ENCODE peak calls at places on chromosomes 4 and X, in nine cellular contexts. S is cardiac fibroblast; Q is dorsolateral prefrontal cortex; N is glutamatergic neuron; M is lower leg skin; D is AG04450; Y is activated CD8-positive, alpha-beta T cell treated with anti-CD3 and anti-CD28 coated beads for 36 hours; R is K562; P is nephron progenitor cell. X is an unnamed sample.

GRCh38 chr4:74873545-74874295 is 59.2 kb upstream of the PARM1 start:
- DNase-seq in S (no peak), Q (no peak), N (no peak), M (no peak), D (no peak), Y (no peak), R (no peak), P (no peak), X (no peak)

GRCh38 chrX:104343408-104344129 is 88.8 kb upstream of the ESX1 start:
- DNase-seq in S (peak; percentile 85), Q (no peak), N (peak; percentile 19), M (no peak), D (no peak), Y (peak; percentile 59), R (peak; percentile 23), P (peak; percentile 34), X (no peak)

GRCh38 chr4:173499568-173500535 is 30.2 kb downstream of the HAND2 start:
- DNase-seq in S (no peak), Q (no peak), N (no peak), M (no peak), D (no peak), Y (no peak), R (no peak), P (no peak), X (no peak)

GRCh38 chr4:185182196-185182595 is 21.6 kb downstream of the CFAP97 start:
- DNase-seq in S (no peak), Q (no peak), N (no peak), M (no peak), D (no peak), Y (no peak), R (no peak), P (no peak), X (no peak)

GRCh38 chr4:5710065-5710961 is 688 bp upstream of the EVC start:
- DNase-seq in S (peak; percentile 53), Q (no peak), N (no peak), M (peak; percentile 76), D (no peak), Y (no peak), R (no peak), P (no peak), X (no peak)

GRCh38 chrX:100512471-100512870 is 72.3 kb upstream of the TNMD start:
- DNase-seq in S (peak; percentile 12), Q (no peak), N (no peak), M (no peak), D (no peak), Y (no peak), R (peak; percentile 6), P (no peak), X (no peak)

GRCh38 chrX:155070663-155070974 is 317 bp downstream of the CMC4 start:
- DNase-seq in S (no peak), Q (no peak), N (no peak), M (no peak), D (no peak), Y (no peak), R (no peak), P (no peak), X (no peak)

GRCh38 chrX:46260502-46260901 is 284.7 kb downstream of the ZNF674 start:
- DNase-seq in S (no peak), Q (no peak), N (no peak), M (no peak), D (no peak), Y (no peak), R (no peak), P (no peak), X (no peak)

GRCh38 chr4:123599920-123600394 is 203.4 kb downstream of the SPRY1 start:
- DNase-seq in S (peak; percentile 91), Q (peak; percentile 47), N (peak; percentile 38), M (peak; percentile 94), D (no peak), Y (peak; percentile 82), R (peak; percentile 41), P (peak; percentile 24), X (no peak)

GRCh38 chr4:100062921-100063320 is 112.8 kb upstream of the H2AZ1 start:
- DNase-seq in S (peak; percentile 40), Q (no peak), N (no peak), M (no peak), D (no peak), Y (no peak), R (no peak), P (no peak), X (no peak)

GRCh38 chrX:74449937-74450330 is 28.6 kb downstream of the SLC16A2 start:
- DNase-seq in S (peak; percentile 71), Q (no peak), N (no peak), M (no peak), D (no peak), Y (no peak), R (no peak), P (no peak), X (no peak)

GRCh38 chr4:144782345-144782744 is 136.4 kb downstream of the HHIP start:
- DNase-seq in S (no peak), Q (no peak), N (no peak), M (no peak), D (no peak), Y (no peak), R (no peak), P (no peak), X (no peak)

DNA sequence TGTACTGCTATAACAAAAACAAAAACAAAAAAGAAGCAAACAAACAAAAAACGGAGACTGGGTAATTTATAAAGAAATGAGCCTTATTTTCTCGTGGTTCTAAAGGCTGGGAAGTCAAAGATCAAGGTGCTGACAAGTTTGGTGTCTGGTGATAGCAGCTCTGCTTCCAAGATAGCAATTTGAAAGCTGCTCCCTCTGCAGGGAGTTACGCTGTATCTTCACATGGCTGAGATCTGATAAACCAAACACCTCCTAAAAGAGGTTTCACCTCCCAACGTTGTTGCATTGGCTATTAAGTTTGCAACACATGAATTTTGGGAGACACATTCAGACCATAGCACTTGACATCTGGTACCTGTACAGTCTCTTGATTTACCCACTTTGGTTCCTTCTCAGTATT is 854.2 kb downstream of the CENPC start:
- DNase-seq in S (no peak), Q (no peak), N (no peak), M (no peak), D (no peak), Y (no peak), R (no peak), P (no peak), X (no peak)
- TF ChIP-seq CTCF in S (no peak), Q (no peak), N (no peak), M (no peak), D (no peak), Y (no peak), R (no peak), P (no peak), X (no peak)

GRCh38 chr4:156293657-156294297 is 340.1 kb upstream of the CTSO start:
- DNase-seq in S (peak; percentile 95), Q (no peak), N (no peak), M (no peak), D (peak; percentile 70), Y (no peak), R (no peak), P (no peak), X (no peak)

GRCh38 chr4:156295676-156296075 is 342.0 kb upstream of the CTSO start:
- DNase-seq in S (peak; percentile 45), Q (no peak), N (no peak), M (no peak), D (no peak), Y (no peak), R (no peak), P (no peak), X (no peak)

GRCh38 chr4:156291317-156291716 is 337.7 kb upstream of the CTSO start:
- DNase-seq in S (peak; percentile 60), Q (no peak), N (no peak), M (no peak), D (peak; percentile 3), Y (no peak), R (no peak), P (no peak), X (no peak)

GRCh38 chr4:156298230-156298629 is 344.6 kb upstream of the CTSO start:
- DNase-seq in S (peak; percentile 94), Q (no peak), N (peak; percentile 50), M (no peak), D (peak; percentile 85), Y (no peak), R (no peak), P (no peak), X (no peak)

DNA sequence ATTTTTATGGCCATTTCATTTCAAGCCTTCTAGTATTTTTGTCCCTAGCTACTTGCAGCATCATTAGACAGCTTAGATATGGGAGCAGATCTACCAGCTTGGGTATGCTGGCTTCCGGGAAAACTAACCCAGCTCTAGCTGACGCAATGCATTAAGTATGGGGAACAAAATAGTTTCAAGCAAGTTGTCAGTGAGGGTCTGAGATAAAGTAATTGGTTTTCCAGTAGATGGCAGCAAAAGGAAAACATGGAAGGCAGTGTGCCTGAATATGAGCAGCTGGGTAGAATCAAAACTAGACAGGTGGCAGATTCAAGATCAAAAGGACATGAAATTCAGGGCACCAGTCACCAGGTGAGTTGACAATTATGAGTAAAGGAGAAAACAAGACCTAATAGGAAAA is 340.9 kb upstream of the CTSO start:
- DNase-seq in S (peak; percentile 95), Q (no peak), N (no peak), M (no peak), D (peak; percentile 36), Y (no peak), R (no peak), P (no peak), X (no peak)
- TF ChIP-seq CTCF in S (peak; percentile 37), Q (peak; percentile 48), N (no peak), M (no peak), D (peak; percentile 49), Y (no peak), R (no peak), P (peak; percentile 18), X (peak; percentile 81)

GRCh38 chr4:151743894-151744293 is 16.9 kb downstream of the GATB start:
- DNase-seq in S (no peak), Q (no peak), N (no peak), M (no peak), D (no peak), Y (no peak), R (no peak), P (no peak), X (no peak)

GRCh38 chr4:151743128-151743854 is 17.5 kb downstream of the GATB start:
- DNase-seq in S (no peak), Q (no peak), N (no peak), M (no peak), D (no peak), Y (no peak), R (no peak), P (no peak), X (no peak)

GRCh38 chr4:151739118-151739517 is 21.7 kb downstream of the GATB start:
- DNase-seq in S (no peak), Q (no peak), N (no peak), M (no peak), D (no peak), Y (no peak), R (no peak), P (no peak), X (no peak)

GRCh38 chr4:151736367-151736766 is 24.4 kb downstream of the GATB start:
- DNase-seq in S (no peak), Q (no peak), N (no peak), M (no peak), D (no peak), Y (no peak), R (no peak), P (no peak), X (no peak)

GRCh38 chr4:151738706-151739105 is 22.1 kb downstream of the GATB start:
- DNase-seq in S (no peak), Q (no peak), N (no peak), M (no peak), D (no peak), Y (no peak), R (no peak), P (no peak), X (no peak)
- TF ChIP-seq CTCF in S (no peak), Q (no peak), N (no peak), M (no peak), D (no peak), Y (no peak), R (no peak), P (no peak), X (no peak)

GRCh38 chr4:70559216-70559830 is 32.7 kb upstream of the AMBN start:
- DNase-seq in S (peak; percentile 71), Q (no peak), N (peak; percentile 54), M (no peak), D (no peak), Y (peak; percentile 62), R (peak; percentile 44), P (peak; percentile 59), X (no peak)
- TF ChIP-seq CTCF in S (peak; percentile 76), Q (peak; percentile 71), N (peak; percentile 60), M (no peak), D (peak; percentile 89), Y (peak; percentile 79), R (peak; percentile 75), P (peak; percentile 79), X (peak; percentile 86)